ENCODE peak calls at places on chromosome 19, in six cellular contexts. One of them, this sample, is unnamed.

GRCh38 chr19:13011653-13012389 is 16.5 kb downstream of the NFIX start:
- DNase-seq in astrocyte of the spinal cord: no peak
- DNase-seq in HTR-8/SVneo: no peak
- DNase-seq in HT1080: no peak
- DNase-seq in activated CD4-positive, alpha-beta T cell treated with anti-CD3 and anti-CD28 coated beads for 36 hours: peak
- DNase-seq in EH: no peak
- DNase-seq in this sample: peak

GRCh38 chr19:29478578-29479565 is 46.9 kb upstream of the VSTM2B start:
- DNase-seq in EH: no peak
- DNase-seq in HT1080: peak
- DNase-seq in astrocyte of the spinal cord: no peak
- DNase-seq in activated CD4-positive, alpha-beta T cell treated with anti-CD3 and anti-CD28 coated beads for 36 hours: peak
- DNase-seq in HTR-8/SVneo: no peak
- DNase-seq in this sample: peak

GRCh38 chr19:39246951-39247669 is 1.5 kb downstream of the IFNL4 start:
- DNase-seq in astrocyte of the spinal cord: no peak
- DNase-seq in HTR-8/SVneo: no peak
- DNase-seq in EH: peak
- DNase-seq in HT1080: no peak
- DNase-seq in activated CD4-positive, alpha-beta T cell treated with anti-CD3 and anti-CD28 coated beads for 36 hours: peak
- DNase-seq in this sample: peak

GRCh38 chr19:10625003-10625761 is at the start of gene SLC44A2:
- DNase-seq in astrocyte of the spinal cord: peak
- DNase-seq in activated CD4-positive, alpha-beta T cell treated with anti-CD3 and anti-CD28 coated beads for 36 hours: no peak
- DNase-seq in HTR-8/SVneo: peak
- DNase-seq in EH: peak
- DNase-seq in HT1080: no peak
- DNase-seq in this sample: peak

GRCh38 chr19:10222201-10222890 is 8.8 kb downstream of the S1PR2 start:
- DNase-seq in astrocyte of the spinal cord: no peak
- DNase-seq in HTR-8/SVneo: no peak
- DNase-seq in EH: no peak
- DNase-seq in activated CD4-positive, alpha-beta T cell treated with anti-CD3 and anti-CD28 coated beads for 36 hours: no peak
- DNase-seq in HT1080: no peak
- DNase-seq in this sample: no peak

GRCh38 chr19:17528610-17529009 is 17.2 kb downstream of the PGLS start:
- DNase-seq in astrocyte of the spinal cord: no peak
- DNase-seq in activated CD4-positive, alpha-beta T cell treated with anti-CD3 and anti-CD28 coated beads for 36 hours: no peak
- DNase-seq in EH: no peak
- DNase-seq in HT1080: no peak
- DNase-seq in HTR-8/SVneo: no peak
- DNase-seq in this sample: no peak

GRCh38 chr19:8552810-8553209 is 24.4 kb downstream of the MYO1F start:
- DNase-seq in activated CD4-positive, alpha-beta T cell treated with anti-CD3 and anti-CD28 coated beads for 36 hours: peak
- DNase-seq in EH: peak
- DNase-seq in HTR-8/SVneo: peak
- DNase-seq in HT1080: peak
- DNase-seq in astrocyte of the spinal cord: peak
- DNase-seq in this sample: no peak

GRCh38 chr19:17441241-17442135 is 7.0 kb downstream of the TMEM221 start:
- DNase-seq in EH: peak
- DNase-seq in activated CD4-positive, alpha-beta T cell treated with anti-CD3 and anti-CD28 coated beads for 36 hours: peak
- DNase-seq in HTR-8/SVneo: no peak
- DNase-seq in astrocyte of the spinal cord: peak
- DNase-seq in HT1080: no peak
- DNase-seq in this sample: peak

GRCh38 chr19:51145926-51146493 is 3.9 kb downstream of the SIGLEC7 start:
- DNase-seq in astrocyte of the spinal cord: no peak
- DNase-seq in HTR-8/SVneo: no peak
- DNase-seq in EH: no peak
- DNase-seq in HT1080: no peak
- DNase-seq in activated CD4-positive, alpha-beta T cell treated with anti-CD3 and anti-CD28 coated beads for 36 hours: no peak
- DNase-seq in this sample: no peak

GRCh38 chr19:43782689-43783231 is 2.0 kb upstream of the KCNN4 start:
- DNase-seq in EH: no peak
- DNase-seq in HTR-8/SVneo: no peak
- DNase-seq in astrocyte of the spinal cord: no peak
- DNase-seq in activated CD4-positive, alpha-beta T cell treated with anti-CD3 and anti-CD28 coated beads for 36 hours: peak
- DNase-seq in HT1080: no peak
- DNase-seq in this sample: no peak

GRCh38 chr19:33339016-33339749 is 34.3 kb upstream of the CEBPG start:
- DNase-seq in activated CD4-positive, alpha-beta T cell treated with anti-CD3 and anti-CD28 coated beads for 36 hours: no peak
- DNase-seq in astrocyte of the spinal cord: no peak
- DNase-seq in HT1080: peak
- DNase-seq in EH: peak
- DNase-seq in HTR-8/SVneo: no peak
- DNase-seq in this sample: no peak

GRCh38 chr19:13834308-13834790 is 39.1 kb downstream of the ZSWIM4 start:
- DNase-seq in EH: peak
- DNase-seq in activated CD4-positive, alpha-beta T cell treated with anti-CD3 and anti-CD28 coated beads for 36 hours: no peak
- DNase-seq in HTR-8/SVneo: no peak
- DNase-seq in HT1080: peak
- DNase-seq in astrocyte of the spinal cord: peak
- DNase-seq in this sample: peak

GRCh38 chr19:39557791-39558622 is 18.0 kb upstream of the EID2 start:
- DNase-seq in EH: peak
- DNase-seq in activated CD4-positive, alpha-beta T cell treated with anti-CD3 and anti-CD28 coated beads for 36 hours: peak
- DNase-seq in HT1080: peak
- DNase-seq in HTR-8/SVneo: peak
- DNase-seq in astrocyte of the spinal cord: peak
- DNase-seq in this sample: no peak

This sample was measured in GM23248.